ENCODE peak calls at places on chromosome 1, in five cellular contexts. One of them, this sample, is unnamed.

GRCh38 chr1:40711465-40712404 is 20.2 kb downstream of the NFYC start:
- DNase-seq in fibroblast of lung: peak; percentile 41
- DNase-seq in CD8-positive, alpha-beta T cell: no peak
- DNase-seq in substantia nigra: no peak
- DNase-seq in aorta: no peak
- DNase-seq in this sample: no peak

GRCh38 chr1:230246551-230246950 is 179.5 kb downstream of the GALNT2 start:
- DNase-seq in aorta: no peak
- DNase-seq in substantia nigra: no peak
- DNase-seq in CD8-positive, alpha-beta T cell: no peak
- DNase-seq in fibroblast of lung: no peak
- DNase-seq in this sample: no peak

GRCh38 chr1:109162626-109163025 is 48.7 kb downstream of the ELAPOR1 start:
- DNase-seq in CD8-positive, alpha-beta T cell: no peak
- DNase-seq in aorta: no peak
- DNase-seq in substantia nigra: no peak
- DNase-seq in fibroblast of lung: no peak
- DNase-seq in this sample: no peak

GRCh38 chr1:25821630-25822091 is 1.9 kb downstream of the MTFR1L start:
- DNase-seq in fibroblast of lung: peak; percentile 41
- DNase-seq in substantia nigra: no peak
- DNase-seq in CD8-positive, alpha-beta T cell: no peak
- DNase-seq in aorta: no peak
- DNase-seq in this sample: no peak

GRCh38 chr1:245605480-245606156 is 450.8 kb downstream of the KIF26B start:
- DNase-seq in aorta: no peak
- DNase-seq in substantia nigra: no peak
- DNase-seq in CD8-positive, alpha-beta T cell: no peak
- DNase-seq in fibroblast of lung: peak; percentile 84
- DNase-seq in this sample: no peak

GRCh38 chr1:1092890-1093609 is 18.9 kb upstream of the RNF223 start:
- DNase-seq in CD8-positive, alpha-beta T cell: no peak
- DNase-seq in aorta: no peak
- DNase-seq in fibroblast of lung: no peak
- DNase-seq in substantia nigra: no peak
- DNase-seq in this sample: no peak

GRCh38 chr1:151130837-151131586 is 15.4 kb downstream of the SEMA6C start:
- DNase-seq in fibroblast of lung: peak; percentile 88
- DNase-seq in substantia nigra: peak; percentile 33
- DNase-seq in aorta: peak; percentile 93
- DNase-seq in CD8-positive, alpha-beta T cell: peak; percentile 80
- DNase-seq in this sample: peak; percentile 87

GRCh38 chr1:220368352-220369265 is 96.4 kb upstream of the RAB3GAP2 start:
- DNase-seq in substantia nigra: no peak
- DNase-seq in aorta: no peak
- DNase-seq in CD8-positive, alpha-beta T cell: no peak
- DNase-seq in fibroblast of lung: peak; percentile 36
- DNase-seq in this sample: peak; percentile 35

GRCh38 chr1:172145231-172145651 is 275.2 kb upstream of the C1orf105 start:
- DNase-seq in CD8-positive, alpha-beta T cell: no peak
- DNase-seq in substantia nigra: no peak
- DNase-seq in aorta: no peak
- DNase-seq in fibroblast of lung: peak; percentile 73
- DNase-seq in this sample: no peak

GRCh38 chr1:54357967-54358366 is 48.2 kb downstream of the SSBP3 start:
- DNase-seq in fibroblast of lung: no peak
- DNase-seq in substantia nigra: no peak
- DNase-seq in aorta: no peak
- DNase-seq in CD8-positive, alpha-beta T cell: no peak
- DNase-seq in this sample: no peak

GRCh38 chr1:54361342-54361741 is 44.9 kb downstream of the SSBP3 start:
- DNase-seq in CD8-positive, alpha-beta T cell: no peak
- DNase-seq in substantia nigra: peak; percentile 28
- DNase-seq in fibroblast of lung: no peak
- DNase-seq in aorta: no peak
- DNase-seq in this sample: no peak

GRCh38 chr1:54359393-54360162 is 46.6 kb downstream of the SSBP3 start:
- DNase-seq in aorta: no peak
- DNase-seq in CD8-positive, alpha-beta T cell: no peak
- DNase-seq in substantia nigra: no peak
- DNase-seq in fibroblast of lung: no peak
- DNase-seq in this sample: no peak

GRCh38 chr1:54358503-54359168 is 47.6 kb downstream of the SSBP3 start:
- DNase-seq in CD8-positive, alpha-beta T cell: no peak
- DNase-seq in fibroblast of lung: no peak
- DNase-seq in substantia nigra: no peak
- DNase-seq in aorta: peak; percentile 62
- DNase-seq in this sample: peak; percentile 87

GRCh38 chr1:54360165-54361005 is 45.8 kb downstream of the SSBP3 start:
- DNase-seq in substantia nigra: no peak
- DNase-seq in aorta: no peak
- DNase-seq in fibroblast of lung: no peak
- DNase-seq in CD8-positive, alpha-beta T cell: no peak
- DNase-seq in this sample: no peak
- H3K27ac ChIP-seq in substantia nigra: no peak overlapping the region
- H3K27ac ChIP-seq in aorta: no peak overlapping the region
- H3K27ac ChIP-seq in fibroblast of lung: no peak overlapping the region
- H3K27ac ChIP-seq in CD8-positive, alpha-beta T cell: no peak overlapping the region
- H3K27ac ChIP-seq in this sample: no peak overlapping the region

GRCh38 chr1:93992190-93992589 is 83.0 kb upstream of the GCLM start:
- DNase-seq in aorta: no peak
- DNase-seq in substantia nigra: no peak
- DNase-seq in CD8-positive, alpha-beta T cell: no peak
- DNase-seq in fibroblast of lung: no peak
- DNase-seq in this sample: no peak
- H3K27ac ChIP-seq in aorta: no peak overlapping the region
- H3K27ac ChIP-seq in substantia nigra: no peak overlapping the region
- H3K27ac ChIP-seq in CD8-positive, alpha-beta T cell: no peak overlapping the region
- H3K27ac ChIP-seq in fibroblast of lung: no peak overlapping the region
- H3K27ac ChIP-seq in this sample: no peak overlapping the region

DNA sequence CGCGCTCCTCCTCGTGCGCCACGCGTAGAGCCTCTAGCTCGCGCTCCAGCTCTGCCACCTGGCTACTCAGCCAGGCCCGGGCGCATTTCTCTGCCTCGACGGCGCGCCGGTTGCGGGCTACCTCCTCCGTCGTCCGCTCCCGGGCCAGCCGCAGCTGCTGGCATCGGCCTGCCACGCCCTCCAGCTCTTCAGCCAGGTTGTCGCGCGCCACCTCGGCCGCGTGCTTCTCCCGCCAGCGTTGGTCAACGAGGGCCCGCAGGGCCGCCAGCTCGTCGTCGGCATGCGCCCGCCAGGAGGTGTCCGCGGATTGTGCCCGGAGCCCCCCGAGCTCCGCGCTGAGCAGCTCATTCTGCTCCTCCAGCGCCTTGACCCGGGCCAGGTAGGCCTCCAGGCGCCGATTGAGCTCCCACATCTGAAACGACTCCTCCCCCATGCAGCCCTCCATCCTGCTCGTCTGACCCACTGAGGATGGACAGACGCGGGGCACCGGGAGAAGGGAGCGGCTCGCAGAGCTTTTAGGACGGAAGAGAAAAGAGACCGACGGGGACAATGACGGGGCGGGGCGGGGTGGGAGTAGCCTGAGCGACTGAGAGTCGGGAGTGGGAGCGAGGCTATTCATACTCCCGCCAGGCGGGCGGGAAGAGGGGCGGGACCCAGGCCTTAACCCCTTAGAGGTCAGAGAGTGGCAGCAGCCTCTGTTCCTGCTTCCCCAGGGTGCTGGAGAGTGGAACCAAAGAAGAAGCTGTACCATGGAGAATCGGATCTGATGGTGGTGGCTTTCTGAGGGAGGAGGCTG is at the start of gene NES:
- DNase-seq in fibroblast of lung: peak; percentile 58
- DNase-seq in CD8-positive, alpha-beta T cell: no peak
- DNase-seq in substantia nigra: peak; percentile 41
- DNase-seq in aorta: peak; percentile 93
- DNase-seq in this sample: peak; percentile 90
- H3K27ac ChIP-seq in fibroblast of lung: peak within 1 kb of the TSS; percentile 58
- H3K27ac ChIP-seq in CD8-positive, alpha-beta T cell: no peak within 1 kb of the TSS
- H3K27ac ChIP-seq in substantia nigra: peak within 1 kb of the TSS; percentile 69
- H3K27ac ChIP-seq in aorta: peak within 1 kb of the TSS; percentile 4
- H3K27ac ChIP-seq in this sample: peak within 1 kb of the TSS; percentile 92

DNA sequence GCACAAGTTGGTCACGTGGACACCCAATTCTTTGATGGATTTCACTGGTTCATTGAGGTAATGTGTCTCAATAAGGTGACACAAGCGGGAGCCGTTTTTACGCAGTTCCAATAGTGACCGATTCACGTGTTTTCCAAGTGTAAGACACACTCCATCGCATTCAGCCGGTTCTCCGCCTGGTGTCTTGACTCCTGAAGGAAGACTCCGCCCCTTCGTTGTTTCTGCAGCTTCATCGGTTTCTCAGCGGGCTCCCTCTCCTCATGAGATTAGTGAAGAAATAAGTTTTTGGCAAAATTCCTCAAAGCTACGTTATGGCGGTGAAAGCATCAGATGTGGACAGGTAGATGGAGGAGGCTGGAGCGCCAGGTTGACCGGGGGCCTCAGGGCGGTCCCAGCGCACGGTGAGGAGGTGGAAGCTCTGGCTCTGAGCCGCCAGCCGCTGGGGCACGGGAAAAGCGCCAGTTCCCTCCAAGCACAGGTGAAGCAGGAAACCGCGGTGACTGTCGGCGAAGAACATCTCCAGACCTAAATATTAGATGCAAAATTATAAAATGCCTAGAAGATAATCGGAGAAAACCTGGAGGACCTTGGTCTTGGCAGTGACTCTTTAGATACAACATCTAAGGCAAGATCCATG is 21.0 kb downstream of the CD2 start:
- DNase-seq in substantia nigra: no peak
- DNase-seq in aorta: no peak
- DNase-seq in fibroblast of lung: no peak
- DNase-seq in CD8-positive, alpha-beta T cell: no peak
- DNase-seq in this sample: no peak
- H3K27ac ChIP-seq in substantia nigra: no peak overlapping the region
- H3K27ac ChIP-seq in aorta: no peak overlapping the region
- H3K27ac ChIP-seq in fibroblast of lung: no peak overlapping the region
- H3K27ac ChIP-seq in CD8-positive, alpha-beta T cell: no peak overlapping the region
- H3K27ac ChIP-seq in this sample: no peak overlapping the region

GRCh38 chr1:154337253-154337894 is 12.0 kb downstream of the ATP8B2 start:
- DNase-seq in substantia nigra: no peak
- DNase-seq in aorta: no peak
- DNase-seq in fibroblast of lung: no peak
- DNase-seq in CD8-positive, alpha-beta T cell: no peak
- DNase-seq in this sample: no peak
- H3K27ac ChIP-seq in substantia nigra: no peak overlapping the region
- H3K27ac ChIP-seq in aorta: no peak overlapping the region
- H3K27ac ChIP-seq in fibroblast of lung: no peak overlapping the region
- H3K27ac ChIP-seq in CD8-positive, alpha-beta T cell: peak overlapping the region; percentile 36
- H3K27ac ChIP-seq in this sample: no peak overlapping the region

DNA sequence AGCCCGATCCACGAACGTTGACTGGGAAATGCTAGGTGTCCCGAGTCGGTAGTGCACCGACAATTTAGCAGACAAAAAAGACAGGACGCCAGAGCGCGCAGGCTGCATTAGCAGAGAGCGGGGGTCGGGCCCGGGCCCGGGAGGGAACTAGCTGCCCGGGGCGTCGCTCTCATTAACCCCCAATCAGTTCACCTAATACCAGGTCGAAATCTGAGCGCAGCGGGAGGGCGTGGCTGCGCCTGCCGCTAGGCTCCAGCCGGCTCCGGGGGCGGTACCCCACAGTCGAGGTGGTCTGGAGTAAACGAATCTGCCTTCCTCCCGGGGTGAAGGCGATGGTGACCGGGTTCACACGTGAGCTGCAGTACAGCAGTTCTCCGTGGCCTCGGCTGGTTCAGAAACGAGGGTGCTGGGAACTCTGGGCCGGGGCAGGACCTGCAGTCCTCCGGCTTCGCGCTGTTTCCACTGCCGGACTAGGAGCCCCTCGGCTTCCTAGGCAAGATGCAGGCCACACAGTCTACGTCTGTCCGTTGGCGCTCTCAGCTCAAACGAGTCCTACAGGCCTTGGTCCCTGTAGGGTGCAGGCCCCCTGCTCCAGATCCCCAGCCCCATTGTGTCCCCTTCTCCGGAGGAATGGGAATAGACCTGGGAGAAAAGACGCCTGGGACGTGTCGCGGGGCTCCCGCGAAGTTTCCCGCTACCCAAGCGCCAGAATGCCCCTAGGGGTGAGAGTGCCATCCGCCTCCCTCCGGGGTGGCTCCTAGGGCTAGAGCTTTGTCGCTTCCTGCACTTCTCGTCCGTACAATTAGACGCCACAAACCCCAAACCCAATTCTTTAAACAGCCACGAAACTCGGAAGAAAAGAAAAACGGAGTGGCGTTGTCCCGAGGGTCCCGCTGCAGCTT is 2.0 kb downstream of the GFI1 start:
- DNase-seq in aorta: peak; percentile 78
- DNase-seq in substantia nigra: no peak
- DNase-seq in CD8-positive, alpha-beta T cell: peak; percentile 65
- DNase-seq in fibroblast of lung: peak; percentile 23
- DNase-seq in this sample: peak; percentile 24
- H3K27ac ChIP-seq in aorta: no peak overlapping the region
- H3K27ac ChIP-seq in substantia nigra: no peak overlapping the region
- H3K27ac ChIP-seq in CD8-positive, alpha-beta T cell: peak overlapping the region; percentile 67
- H3K27ac ChIP-seq in fibroblast of lung: no peak overlapping the region
- H3K27ac ChIP-seq in this sample: no peak overlapping the region

GRCh38 chr1:201739492-201740085 is 89.4 kb upstream of the IPO9 start:
- DNase-seq in substantia nigra: peak; percentile 36
- DNase-seq in aorta: peak; percentile 85
- DNase-seq in fibroblast of lung: peak; percentile 50
- DNase-seq in CD8-positive, alpha-beta T cell: peak; percentile 55
- DNase-seq in this sample: peak; percentile 70
- H3K27ac ChIP-seq in substantia nigra: peak overlapping the region; percentile 92
- H3K27ac ChIP-seq in aorta: peak overlapping the region; percentile 87
- H3K27ac ChIP-seq in fibroblast of lung: peak overlapping the region; percentile 28
- H3K27ac ChIP-seq in CD8-positive, alpha-beta T cell: no peak overlapping the region
- H3K27ac ChIP-seq in this sample: peak overlapping the region; percentile 87

GRCh38 chr1:224108991-224109390 is 4.9 kb upstream of the FBXO28 start:
- DNase-seq in aorta: no peak
- DNase-seq in substantia nigra: no peak
- DNase-seq in CD8-positive, alpha-beta T cell: no peak
- DNase-seq in fibroblast of lung: no peak
- DNase-seq in this sample: no peak

GRCh38 chr1:224109981-224110380 is 3.9 kb upstream of the FBXO28 start:
- DNase-seq in CD8-positive, alpha-beta T cell: no peak
- DNase-seq in fibroblast of lung: no peak
- DNase-seq in substantia nigra: no peak
- DNase-seq in aorta: no peak
- DNase-seq in this sample: no peak

GRCh38 chr1:224107282-224107625 is 6.7 kb upstream of the FBXO28 start:
- DNase-seq in fibroblast of lung: no peak
- DNase-seq in CD8-positive, alpha-beta T cell: no peak
- DNase-seq in aorta: no peak
- DNase-seq in substantia nigra: no peak
- DNase-seq in this sample: no peak

GRCh38 chr1:224106568-224107281 is 7.2 kb upstream of the FBXO28 start:
- DNase-seq in aorta: no peak
- DNase-seq in fibroblast of lung: peak; percentile 56
- DNase-seq in substantia nigra: no peak
- DNase-seq in CD8-positive, alpha-beta T cell: no peak
- DNase-seq in this sample: no peak
- H3K27ac ChIP-seq in aorta: no peak overlapping the region
- H3K27ac ChIP-seq in fibroblast of lung: no peak overlapping the region
- H3K27ac ChIP-seq in substantia nigra: no peak overlapping the region
- H3K27ac ChIP-seq in CD8-positive, alpha-beta T cell: no peak overlapping the region
- H3K27ac ChIP-seq in this sample: no peak overlapping the region